ENCODE peak calls at places on chromosomes 3 and 15, in nine cellular contexts. J, T, O, K, H, P, L, B and F are unnamed samples.

GRCh38 chr3:107111889-107112288 is 265.4 kb upstream of the CCDC54 start:
- DNase-seq in L (no peak), P (no peak), T (no peak), B (no peak), H (no peak), O (no peak), K (no peak), J (no peak), F (no peak)

GRCh38 chr3:174198199-174198598 is 660.9 kb upstream of the NAALADL2 start:
- DNase-seq in O (peak), T (no peak), B (no peak), P (no peak), J (no peak), L (no peak), K (no peak), H (no peak), F (no peak)

GRCh38 chr15:48096813-48097212 is 24.0 kb upstream of the SLC24A5 start:
- DNase-seq in J (no peak), L (peak), H (no peak), K (no peak), B (peak), P (no peak), T (no peak), O (peak), F (no peak)

GRCh38 chr15:92611995-92612745 is 43.4 kb downstream of the FAM174B start:
- DNase-seq in T (no peak), H (no peak), P (no peak), K (no peak), O (no peak), J (no peak), L (no peak), B (no peak), F (no peak)

GRCh38 chr3:51389423-51390183 is 1.5 kb upstream of the RBM15B start:
- DNase-seq in J (peak), K (peak), B (peak), P (no peak), O (peak), L (peak), H (peak), T (no peak), F (no peak)

GRCh38 chr3:32276279-32276841 is 37.9 kb downstream of the CMTM8 start:
- DNase-seq in L (no peak), P (no peak), B (no peak), K (no peak), O (peak), H (no peak), T (no peak), J (no peak), F (no peak)

GRCh38 chr15:100696452-100696851 is 94.1 kb downstream of the ASB7 start:
- DNase-seq in K (no peak), L (no peak), B (no peak), J (no peak), H (no peak), T (no peak), O (peak), P (no peak), F (no peak)

GRCh38 chr3:159417761-159418160 is 570.9 kb upstream of the IL12A start:
- DNase-seq in L (no peak), K (no peak), H (no peak), B (peak), O (peak), P (no peak), J (no peak), T (no peak), F (no peak)

GRCh38 chr3:67361323-67361722 is 293.1 kb downstream of the SUCLG2 start:
- DNase-seq in P (no peak), O (no peak), K (no peak), L (no peak), B (no peak), J (no peak), H (no peak), T (no peak), F (no peak)

GRCh38 chr3:159761377-159761776 is 227.3 kb upstream of the IL12A start:
- DNase-seq in H (no peak), P (peak), L (peak), B (peak), T (no peak), O (peak), J (peak), K (no peak), F (no peak)

GRCh38 chr3:69370156-69370944 is 15.5 kb downstream of the FRMD4B start:
- DNase-seq in P (no peak), L (no peak), O (no peak), T (no peak), J (no peak), H (no peak), B (no peak), K (no peak), F (no peak)